ENCODE peak calls at places on chromosomes 4 and X, in six cellular contexts. G is left lung; F is ureter; V is AG10803; I is stimulated activated CD4-positive, alpha-beta T cell treated with anti-CD3 and anti-CD28 coated beads, Interleukin-4, amount 100 ng/mL, for 1 hour; C is NCI-H1092. Z is an unnamed sample.
A peak's percentile ranks its signal among the peaks of the same experiment; 100 is the strongest.

GRCh38 chr4:101597204-101597603 is 193.3 kb upstream of the BANK1 start:
- DNase-seq in G (no peak), F (no peak), V (no peak), I (no peak), C (no peak), Z (no peak)

GRCh38 chr4:5719329-5720055 is 8.5 kb downstream of the EVC start:
- DNase-seq in G (no peak), F (no peak), V (no peak), I (no peak), C (no peak), Z (no peak)

GRCh38 chr4:182140547-182140946 is 102.7 kb upstream of the TENM3 start:
- DNase-seq in G (no peak), F (no peak), V (no peak), I (no peak), C (no peak), Z (no peak)

GRCh38 chr4:165384186-165384585 is 5.4 kb downstream of the CPE start:
- DNase-seq in G (no peak), F (no peak), V (no peak), I (no peak), C (no peak), Z (no peak)

GRCh38 chr4:185966997-185967775 is 101.8 kb upstream of the TLR3 start:
- DNase-seq in G (no peak), F (no peak), V (peak; percentile 6), I (no peak), C (no peak), Z (no peak)

GRCh38 chr4:138235419-138235952 is 6.7 kb downstream of the SLC7A11 start:
- DNase-seq in G (no peak), F (no peak), V (peak; percentile 95), I (no peak), C (no peak), Z (no peak)

GRCh38 chrX:46573896-46574336 is 351 bp downstream of the CHST7 start:
- DNase-seq in G (no peak), F (no peak), V (peak; percentile 44), I (peak; percentile 60), C (peak; percentile 58), Z (peak; percentile 64)

GRCh38 chr4:2272828-2273120 is 10.9 kb upstream of the MXD4 start:
- DNase-seq in G (peak; percentile 51), F (no peak), V (no peak), I (no peak), C (no peak), Z (no peak)

GRCh38 chr4:98929341-98930267 is 671 bp upstream of the EIF4E start:
- DNase-seq in G (peak; percentile 86), F (peak; percentile 61), V (peak; percentile 90), I (peak; percentile 32), C (peak; percentile 35), Z (peak; percentile 82)

GRCh38 chr4:183960912-183961569 is 55.9 kb downstream of the STOX2 start:
- DNase-seq in G (no peak), F (no peak), V (no peak), I (no peak), C (peak; percentile 17), Z (no peak)

GRCh38 chrX:30887721-30888120 is 1.3 kb downstream of the TAB3 start:
- DNase-seq in G (no peak), F (no peak), V (no peak), I (peak; percentile 66), C (no peak), Z (no peak)

GRCh38 chrX:103954259-103954658 is 8.2 kb upstream of the TMSB15B start:
- DNase-seq in G (no peak), F (no peak), V (no peak), I (no peak), C (no peak), Z (no peak)

GRCh38 chrX:55640854-55641253 is 17.7 kb downstream of the FOXR2 start:
- DNase-seq in G (no peak), F (peak; percentile 45), V (no peak), I (no peak), C (no peak), Z (no peak)

GRCh38 chr4:181957088-181957487 is 286.1 kb upstream of the TENM3 start:
- DNase-seq in G (no peak), F (no peak), V (peak; percentile 96), I (no peak), C (no peak), Z (no peak)

GRCh38 chr4:99324361-99324760 is 3.2 kb upstream of the ADH1B start:
- DNase-seq in G (no peak), F (no peak), V (peak; percentile 76), I (no peak), C (no peak), Z (no peak)

GRCh38 chr4:38858097-38858420 is 1.4 kb upstream of the TLR6 start:
- DNase-seq in G (no peak), F (no peak), V (no peak), I (no peak), C (no peak), Z (no peak)

GRCh38 chrX:78199851-78200250 is 60.4 kb upstream of the TAF9B start:
- DNase-seq in G (no peak), F (no peak), V (peak; percentile 1), I (no peak), C (no peak), Z (no peak)

GRCh38 chrX:63784902-63785692 is at the start of gene ARHGEF9:
- DNase-seq in G (no peak), F (peak; percentile 42), V (peak; percentile 3), I (no peak), C (peak; percentile 39), Z (no peak)

GRCh38 chr4:41839945-41840854 is 91.7 kb upstream of the PHOX2B start:
- DNase-seq in G (no peak), F (no peak), V (no peak), I (no peak), C (no peak), Z (no peak)

GRCh38 chr4:8317474-8317873 is 47.9 kb downstream of the HTRA3 start:
- DNase-seq in G (no peak), F (peak; percentile 7), V (no peak), I (no peak), C (no peak), Z (no peak)

GRCh38 chrX:17242470-17242869 is 132.5 kb upstream of the NHS start:
- DNase-seq in G (no peak), F (peak; percentile 59), V (peak; percentile 52), I (no peak), C (peak; percentile 50), Z (peak; percentile 62)

GRCh38 chr4:158938462-158939044 is 164.3 kb upstream of the RAPGEF2 start:
- DNase-seq in G (no peak), F (no peak), V (peak; percentile 93), I (no peak), C (no peak), Z (no peak)

GRCh38 chrX:38929966-38930421 is 128.7 kb downstream of the MID1IP1 start:
- DNase-seq in G (no peak), F (no peak), V (peak; percentile 70), I (no peak), C (no peak), Z (no peak)

GRCh38 chr4:26936284-26937065 is 75.8 kb downstream of the STIM2 start:
- DNase-seq in G (peak; percentile 20), F (no peak), V (no peak), I (no peak), C (no peak), Z (no peak)

GRCh38 chrX:12779534-12779933 is 11.7 kb upstream of the PRPS2 start:
- DNase-seq in G (no peak), F (no peak), V (no peak), I (no peak), C (no peak), Z (no peak)

GRCh38 chr4:123170843-123171242 is 225.8 kb upstream of the SPRY1 start:
- DNase-seq in G (no peak), F (no peak), V (no peak), I (no peak), C (no peak), Z (no peak)

GRCh38 chrX:69616520-69617203 is 749 bp downstream of the EDA start:
- DNase-seq in G (peak; percentile 49), F (peak; percentile 42), V (no peak), I (peak; percentile 7), C (no peak), Z (no peak)

Z was measured in Peyer's patch.